ENCODE peak calls at places on chromosomes 4 and X, in four cellular contexts. I, E, B and X are unnamed samples.

GRCh38 chr4:86848732-86849617 is at the start of gene SLC10A6:
- ATAC-seq in B (no peak), E (no peak), I (no peak), X (peak)

GRCh38 chr4:169720529-169720928 is 37.2 kb downstream of the HPF1 start:
- ATAC-seq in E (no peak), I (no peak), B (no peak), X (no peak)

GRCh38 chr4:3010577-3010976 is 47.2 kb downstream of the GRK4 start:
- ATAC-seq in E (peak), B (no peak), I (no peak), X (peak)

GRCh38 chrX:55924574-55924973 is 207.0 kb downstream of the RRAGB start:
- ATAC-seq in B (no peak), E (no peak), I (no peak), X (no peak)

GRCh38 chrX:16827225-16827624 is 41.0 kb downstream of the TXLNG start:
- ATAC-seq in I (peak), B (no peak), E (peak), X (no peak)

GRCh38 chr4:99390060-99390459 is 37.5 kb upstream of the ADH1C start:
- ATAC-seq in B (no peak), E (peak), I (peak), X (peak)

GRCh38 chr4:16104520-16104919 is 20.7 kb upstream of the PROM1 start:
- ATAC-seq in B (no peak), I (no peak), E (no peak), X (no peak)

GRCh38 chr4:112189754-112190153 is 41.8 kb upstream of the AP1AR start:
- ATAC-seq in I (peak), B (no peak), E (peak), X (no peak)

GRCh38 chr4:37970702-37971101 is 10.5 kb downstream of the PTTG2 start:
- ATAC-seq in E (peak), B (peak), I (peak), X (peak)

GRCh38 chr4:107155366-107155765 is 119.3 kb upstream of the DKK2 start:
- ATAC-seq in E (no peak), B (no peak), I (no peak), X (no peak)

GRCh38 chr4:123024710-123025109 is 102.3 kb upstream of the NUDT6 start:
- ATAC-seq in E (no peak), B (peak), I (peak), X (no peak)

DNA sequence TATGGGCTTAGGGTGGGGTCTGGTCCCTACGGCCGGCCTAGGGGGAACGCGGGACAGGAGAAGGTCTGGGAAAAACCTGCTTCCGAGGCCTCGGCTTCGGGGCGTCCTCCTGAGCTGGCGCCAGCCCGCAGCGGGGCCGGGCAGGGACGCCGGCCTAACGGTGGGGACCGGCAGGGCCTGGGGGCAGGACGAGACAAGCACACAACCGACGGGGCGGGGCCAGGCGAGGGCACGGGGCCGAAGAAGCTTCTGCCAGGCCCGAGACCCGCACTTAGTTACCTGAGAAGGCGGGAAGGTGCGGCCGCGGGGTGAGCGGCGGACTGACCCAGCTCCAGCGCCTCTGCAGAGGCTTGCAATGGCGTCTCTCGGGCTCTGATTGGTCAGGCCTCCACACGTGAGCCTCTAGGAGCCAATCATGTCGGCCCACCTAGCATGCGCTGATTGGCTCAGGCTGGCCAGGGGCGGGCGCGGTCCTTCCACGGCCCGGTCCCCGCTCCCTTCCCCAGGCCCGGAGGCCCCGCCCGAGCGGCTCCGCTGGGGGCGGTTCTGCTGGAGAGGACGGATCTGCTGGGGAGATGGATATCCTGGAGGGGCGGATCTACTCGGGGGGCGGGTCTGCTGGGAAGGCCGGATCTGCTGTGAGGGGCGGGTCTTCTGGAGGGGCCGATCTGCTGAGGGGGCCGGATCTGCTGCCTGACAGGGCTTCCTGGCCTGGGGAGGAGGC is 44.3 kb downstream of the CPLX1 start:
- ATAC-seq in I (peak), E (peak), B (peak), X (peak)
- TF ChIP-seq POLR2A in I (peak), E (peak), B (peak), X (peak)

GRCh38 chrX:129650821-129651510 is 3.8 kb downstream of the APLN start:
- ATAC-seq in E (no peak), B (no peak), I (no peak), X (no peak)
- TF ChIP-seq POLR2A in E (no peak), B (no peak), I (no peak), X (no peak)

GRCh38 chr4:151014521-151015457 is at the start of gene LRBA:
- ATAC-seq in I (peak), E (peak), B (peak), X (peak)

GRCh38 chr4:151012836-151013235 is 2.2 kb downstream of the LRBA start:
- ATAC-seq in B (no peak), I (no peak), E (no peak), X (no peak)

GRCh38 chr4:151013944-151014343 is 1.1 kb downstream of the LRBA start:
- ATAC-seq in B (no peak), E (no peak), I (no peak), X (no peak)

GRCh38 chr4:151013491-151013890 is 1.6 kb downstream of the LRBA start:
- ATAC-seq in I (no peak), B (no peak), E (no peak), X (no peak)

DNA sequence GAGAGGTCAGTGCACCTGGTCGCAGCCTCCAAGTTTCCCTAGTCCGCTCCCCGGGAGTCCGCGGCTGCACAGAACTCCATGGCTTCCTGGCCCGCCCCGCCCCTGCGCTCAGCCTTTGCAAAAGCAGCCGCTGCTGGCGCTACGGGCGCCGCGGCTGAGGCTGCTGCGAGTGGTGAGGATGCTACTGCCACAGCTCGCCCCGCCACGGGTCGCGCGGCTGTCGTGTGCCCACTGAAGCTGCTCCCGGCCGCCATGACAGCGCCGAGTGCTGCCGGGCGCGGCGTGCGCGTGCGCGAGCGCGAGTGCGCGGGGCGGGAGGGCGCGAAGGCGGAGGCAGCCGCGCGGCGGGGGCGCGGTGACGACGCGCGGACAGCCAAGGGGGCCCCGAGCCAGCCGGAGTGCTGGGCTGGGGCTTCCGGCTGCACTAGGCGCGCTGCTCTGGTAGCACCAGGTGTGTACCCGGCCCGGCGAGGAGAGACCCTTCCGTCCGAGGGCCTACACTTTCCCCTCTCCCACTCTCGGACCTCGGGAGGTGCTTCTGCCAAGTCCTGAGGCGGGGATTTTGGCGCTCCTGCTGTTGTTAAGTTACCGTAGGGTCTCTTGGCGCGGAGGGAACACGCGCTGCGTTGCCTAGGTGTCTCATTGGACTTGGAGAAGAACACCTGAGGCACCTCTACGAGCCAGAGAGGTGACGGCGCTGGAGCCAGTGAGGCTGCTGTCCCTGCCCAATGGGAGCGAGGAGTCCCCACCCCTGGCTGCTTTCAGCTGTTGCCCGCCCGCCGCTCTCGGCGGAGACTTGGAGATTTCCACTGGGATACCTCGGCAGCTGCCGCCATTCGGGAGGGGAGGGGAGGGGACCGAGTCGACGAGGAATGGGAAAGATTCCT is 617 bp upstream of the LRBA start:
- ATAC-seq in B (peak), I (peak), E (peak), X (peak)
- TF ChIP-seq POLR2A in B (peak), I (peak), E (no peak), X (peak)

GRCh38 chr4:4664234-4664633 is 122.4 kb upstream of the STX18 start:
- ATAC-seq in I (no peak), B (no peak), E (no peak), X (no peak)
- TF ChIP-seq POLR2A in I (no peak), B (no peak), E (no peak), X (no peak)